ENCODE peak calls at places on chromosomes 7 and 10, in nine cellular contexts. T is transverse colon, Y is ovary, D is sigmoid colon, I is SK-N-SH, Q is stomach, E is K562, K is A549, X is suprapubic skin. P is an unnamed sample.

GRCh38 chr7:149147072-149147729 is at the start of gene ZNF398:
- DNase-seq in T (peak), Y (peak), D (peak), I (peak), Q (peak), E (peak), K (peak), X (no peak), P (peak)

GRCh38 chr7:2445898-2446555 is 30.2 kb downstream of the GRIFIN start:
- DNase-seq in T (no peak), Y (no peak), D (no peak), I (no peak), Q (no peak), E (no peak), K (no peak), X (no peak), P (no peak)

GRCh38 chr7:109984726-109985125 is 1106.2 kb upstream of the LRRN3 start:
- DNase-seq in T (no peak), Y (no peak), D (no peak), I (no peak), Q (no peak), E (no peak), K (no peak), X (no peak), P (no peak)

GRCh38 chr7:102129636-102130370 is 156.9 kb upstream of the SH2B2 start:
- DNase-seq in T (no peak), Y (no peak), D (no peak), I (no peak), Q (no peak), E (no peak), K (no peak), X (no peak), P (no peak)

GRCh38 chr7:105376901-105377533 is 11.7 kb downstream of the SRPK2 start:
- DNase-seq in T (no peak), Y (no peak), D (no peak), I (no peak), Q (no peak), E (peak), K (no peak), X (no peak), P (no peak)

GRCh38 chr10:113369185-113369785 is 183.6 kb upstream of the HABP2 start:
- DNase-seq in T (no peak), Y (no peak), D (no peak), I (peak), Q (no peak), E (no peak), K (no peak), X (no peak), P (no peak)

GRCh38 chr7:28480595-28480994 is 68.3 kb downstream of the CREB5 start:
- DNase-seq in T (no peak), Y (no peak), D (no peak), I (no peak), Q (no peak), E (no peak), K (no peak), X (no peak), P (no peak)

GRCh38 chr7:98514211-98515150 is 102.6 kb upstream of the NPTX2 start:
- DNase-seq in T (no peak), Y (no peak), D (peak), I (no peak), Q (no peak), E (peak), K (no peak), X (no peak), P (no peak)

GRCh38 chr7:104252409-104253134 is 44.8 kb upstream of the ORC5 start:
- DNase-seq in T (no peak), Y (no peak), D (no peak), I (no peak), Q (no peak), E (peak), K (peak), X (no peak), P (no peak)

GRCh38 chr7:92904292-92905131 is 68.1 kb upstream of the CDK6 start:
- DNase-seq in T (no peak), Y (no peak), D (no peak), I (peak), Q (peak), E (peak), K (peak), X (no peak), P (no peak)

GRCh38 chr10:86945361-86946214 is 11.8 kb downstream of the MMRN2 start:
- DNase-seq in T (no peak), Y (peak), D (peak), I (peak), Q (peak), E (no peak), K (peak), X (peak), P (no peak)

GRCh38 chr10:103852856-103853255 is 2.5 kb downstream of the SH3PXD2A start:
- DNase-seq in T (no peak), Y (no peak), D (peak), I (no peak), Q (no peak), E (no peak), K (no peak), X (no peak), P (no peak)

GRCh38 chr10:43254199-43254730 is 12.6 kb downstream of the RASGEF1A start:
- DNase-seq in T (no peak), Y (no peak), D (peak), I (peak), Q (peak), E (no peak), K (no peak), X (peak), P (no peak)

GRCh38 chr7:90988996-90989765 is 275.1 kb upstream of the FZD1 start:
- DNase-seq in T (no peak), Y (no peak), D (no peak), I (no peak), Q (no peak), E (no peak), K (no peak), X (no peak), P (no peak)

GRCh38 chr7:51273360-51273759 is 43.2 kb downstream of the COBL start:
- DNase-seq in T (no peak), Y (no peak), D (no peak), I (no peak), Q (no peak), E (no peak), K (no peak), X (no peak), P (no peak)

GRCh38 chr7:593324-594115 is 73.9 kb upstream of the PDGFA start:
- DNase-seq in T (no peak), Y (no peak), D (no peak), I (no peak), Q (no peak), E (no peak), K (no peak), X (no peak), P (no peak)

GRCh38 chr7:12716134-12716667 is 28.8 kb downstream of the ARL4A start:
- DNase-seq in T (no peak), Y (no peak), D (no peak), I (no peak), Q (no peak), E (no peak), K (peak), X (no peak), P (no peak)

GRCh38 chr10:92241158-92241500 is 49.7 kb downstream of the CPEB3 start:
- DNase-seq in T (peak), Y (no peak), D (no peak), I (peak), Q (no peak), E (peak), K (peak), X (no peak), P (no peak)

GRCh38 chr10:110709444-110709828 is 65.3 kb downstream of the RBM20 start:
- DNase-seq in T (no peak), Y (no peak), D (no peak), I (no peak), Q (no peak), E (no peak), K (no peak), X (no peak), P (no peak)

GRCh38 chr10:26534384-26534783 is 96.2 kb downstream of the APBB1IP start:
- DNase-seq in T (no peak), Y (no peak), D (no peak), I (no peak), Q (no peak), E (peak), K (peak), X (no peak), P (no peak)

GRCh38 chr10:69880301-69881081 is 78.8 kb downstream of the COL13A1 start:
- DNase-seq in T (no peak), Y (no peak), D (no peak), I (no peak), Q (no peak), E (no peak), K (no peak), X (no peak), P (no peak)

GRCh38 chr10:22912763-22913389 is 15.0 kb upstream of the ARMC3 start:
- DNase-seq in T (no peak), Y (no peak), D (no peak), I (peak), Q (no peak), E (no peak), K (no peak), X (no peak), P (no peak)

GRCh38 chr10:94122247-94122646 is 128.5 kb downstream of the PLCE1 start:
- DNase-seq in T (no peak), Y (no peak), D (no peak), I (no peak), Q (no peak), E (no peak), K (no peak), X (no peak), P (no peak)

GRCh38 chr10:108388716-108389115 is 1224.2 kb upstream of the SORCS1 start:
- DNase-seq in T (no peak), Y (no peak), D (no peak), I (no peak), Q (no peak), E (no peak), K (no peak), X (no peak), P (no peak)

GRCh38 chr7:10838205-10838604 is 135.5 kb upstream of the PHF14 start:
- DNase-seq in T (no peak), Y (no peak), D (no peak), I (no peak), Q (no peak), E (no peak), K (no peak), X (no peak), P (no peak)

GRCh38 chr10:83562381-83562780 is 576.9 kb upstream of the GHITM start:
- DNase-seq in T (no peak), Y (no peak), D (no peak), I (no peak), Q (no peak), E (no peak), K (no peak), X (no peak), P (no peak)

GRCh38 chr7:35491233-35491632 is 203.7 kb downstream of the HERPUD2 start:
- DNase-seq in T (no peak), Y (no peak), D (no peak), I (no peak), Q (no peak), E (no peak), K (no peak), X (no peak), P (no peak)

GRCh38 chr7:86664486-86664885 is 20.8 kb downstream of the GRM3 start:
- DNase-seq in T (no peak), Y (no peak), D (no peak), I (no peak), Q (no peak), E (no peak), K (no peak), X (no peak), P (no peak)

GRCh38 chr10:14016011-14016536 is 314.6 kb downstream of the FRMD4A start:
- DNase-seq in T (peak), Y (no peak), D (peak), I (no peak), Q (no peak), E (no peak), K (no peak), X (no peak), P (peak)

GRCh38 chr10:72255977-72256729 is 17.6 kb upstream of the DDIT4 start:
- DNase-seq in T (no peak), Y (no peak), D (no peak), I (no peak), Q (no peak), E (no peak), K (no peak), X (no peak), P (no peak)

DNA sequence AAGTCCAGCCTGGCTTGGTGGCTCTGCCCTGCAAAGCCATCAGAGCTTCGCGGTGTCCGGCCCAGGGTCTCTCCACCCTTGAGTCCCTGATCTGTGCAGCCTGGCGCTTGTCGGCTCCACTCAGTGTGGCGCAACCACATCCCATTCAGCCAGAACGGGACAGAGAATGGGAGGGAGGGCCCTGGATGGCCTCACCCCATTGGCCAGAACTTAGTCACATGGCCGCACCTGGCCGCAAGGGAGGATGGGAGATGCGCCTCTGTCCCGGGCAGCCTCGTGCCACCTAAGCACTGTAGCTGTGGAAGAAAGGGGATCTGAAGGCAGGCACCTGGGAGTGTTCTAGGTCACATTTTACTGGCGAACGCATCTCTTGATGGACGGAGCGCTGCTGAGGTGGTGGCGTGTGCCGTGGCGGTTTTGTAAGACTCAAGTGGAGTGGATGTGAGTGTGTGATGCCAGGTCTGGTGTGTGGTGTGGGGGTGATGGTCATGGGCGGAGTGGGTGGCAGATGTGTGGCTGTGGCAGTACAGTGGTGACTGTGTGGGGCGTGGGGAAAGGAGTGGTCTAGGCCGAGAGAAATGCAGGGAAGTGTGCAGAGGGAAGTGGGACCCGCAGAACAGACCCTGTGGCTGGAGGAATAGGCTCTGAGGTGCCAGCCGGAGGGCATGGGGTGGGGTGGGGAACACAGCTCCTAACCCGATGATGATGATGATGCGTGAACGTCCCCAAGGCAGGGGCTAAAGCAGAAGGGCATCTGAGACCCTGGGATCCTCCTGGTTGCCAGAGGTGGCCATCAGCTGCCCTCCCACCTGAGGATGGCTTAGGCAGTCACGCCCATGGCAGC is 19.0 kb downstream of the CLEC2L start:
- DNase-seq in T (no peak), Y (no peak), D (no peak), I (peak), Q (no peak), E (peak), K (no peak), X (no peak), P (no peak)
- TF ChIP-seq EP300 in T (no peak), Y (no peak), D (no peak), I (no peak), Q (no peak), E (no peak), K (no peak), X (no peak), P (no peak)

DNA sequence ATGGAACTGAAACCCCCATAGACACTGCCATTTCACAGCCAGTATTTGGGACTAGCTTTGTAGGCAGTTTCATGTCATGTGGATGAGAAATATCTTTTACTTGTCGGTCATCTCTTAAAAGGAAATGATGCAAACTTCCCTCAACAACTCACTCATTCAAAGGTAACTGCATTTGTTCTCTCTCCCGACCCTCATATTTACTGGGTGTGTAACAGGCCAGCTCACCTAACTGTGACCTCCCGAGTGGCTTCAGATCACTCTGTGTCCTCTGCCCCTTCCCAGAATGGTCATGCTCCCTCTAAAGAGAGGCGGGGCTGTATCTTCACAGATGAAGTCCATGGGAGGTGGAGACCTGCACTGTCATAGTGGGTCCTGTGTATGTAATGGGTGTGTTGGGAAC is 14.7 kb downstream of the LRRC18 start:
- DNase-seq in T (no peak), Y (no peak), D (no peak), I (no peak), Q (no peak), E (no peak), K (no peak), X (no peak), P (no peak)
- TF ChIP-seq EP300 in T (no peak), Y (no peak), D (no peak), I (no peak), Q (no peak), E (no peak), K (no peak), X (no peak), P (no peak)

DNA sequence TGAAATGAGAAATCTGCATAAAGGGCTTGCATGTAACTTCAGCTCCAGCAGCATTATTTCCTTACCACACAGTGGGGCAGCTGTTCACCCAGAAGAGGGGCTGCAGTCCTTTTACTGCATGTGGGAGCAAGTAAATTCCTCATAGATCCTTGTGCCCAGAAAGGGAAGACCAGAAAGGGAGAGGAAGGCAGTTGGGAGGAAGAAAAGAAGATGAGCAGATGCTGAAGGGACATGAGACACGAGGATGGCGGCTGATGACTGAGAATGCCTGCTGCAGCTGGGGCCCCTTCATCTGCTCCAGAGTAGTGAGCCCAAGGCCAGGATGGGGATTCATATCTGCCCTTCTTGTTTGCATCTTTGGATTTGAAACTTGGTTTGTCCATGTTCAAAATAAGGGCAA is 80.5 kb downstream of the WIPF3 start:
- DNase-seq in T (no peak), Y (no peak), D (no peak), I (no peak), Q (no peak), E (no peak), K (no peak), X (no peak), P (no peak)
- TF ChIP-seq EP300 in T (no peak), Y (no peak), D (no peak), I (no peak), Q (no peak), E (no peak), K (no peak), X (no peak), P (no peak)

GRCh38 chr7:85454904-85455303 is 268.0 kb upstream of the SEMA3D start:
- DNase-seq in T (no peak), Y (no peak), D (no peak), I (no peak), Q (no peak), E (no peak), K (no peak), X (no peak), P (no peak)
- TF ChIP-seq EP300 in T (no peak), Y (no peak), D (no peak), I (peak), Q (no peak), E (no peak), K (no peak), X (no peak), P (no peak)

DNA sequence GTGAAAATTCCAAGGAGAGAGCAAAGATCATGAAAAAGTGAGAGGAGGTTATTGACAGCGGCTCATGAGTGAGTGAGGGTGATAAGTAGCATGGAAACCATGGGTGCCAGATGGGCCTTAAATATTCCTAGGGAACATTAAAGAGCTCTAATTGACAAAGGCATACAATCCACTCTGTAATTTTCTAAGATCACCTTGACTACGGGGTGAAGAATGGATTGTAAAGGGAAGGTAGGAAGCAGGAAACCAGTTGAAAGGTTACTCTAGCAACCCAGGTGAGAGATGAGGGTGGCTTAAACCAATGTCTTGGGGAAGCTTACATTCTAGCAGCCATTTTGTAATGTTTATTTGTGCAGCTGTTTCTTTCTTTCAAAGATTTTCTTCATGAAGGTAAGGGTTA is 75.7 kb downstream of the RSU1 start:
- DNase-seq in T (no peak), Y (no peak), D (no peak), I (no peak), Q (no peak), E (no peak), K (no peak), X (no peak), P (no peak)
- TF ChIP-seq EP300 in T (no peak), Y (no peak), D (no peak), I (no peak), Q (no peak), E (no peak), K (no peak), X (no peak), P (no peak)

DNA sequence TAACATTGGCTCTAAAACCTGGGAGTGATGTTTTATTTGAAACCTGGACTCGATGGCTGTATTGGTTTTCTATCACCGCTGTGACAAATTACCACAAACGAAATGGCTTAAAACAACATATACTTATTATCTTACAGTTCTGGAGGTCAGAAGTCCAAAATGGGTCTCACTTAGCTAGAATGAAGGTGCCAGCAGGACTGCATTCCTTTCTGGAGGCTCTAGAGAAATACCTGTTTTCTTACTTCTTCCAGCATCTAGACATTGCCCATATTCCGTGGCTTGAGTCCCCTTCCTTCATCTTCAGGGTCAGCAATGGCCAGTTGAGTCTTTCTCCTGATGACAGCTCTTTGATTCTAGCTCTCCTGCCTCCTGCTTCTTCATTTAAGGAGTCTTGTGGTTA is 44.3 kb upstream of the STEAP1B start:
- DNase-seq in T (no peak), Y (no peak), D (no peak), I (no peak), Q (no peak), E (no peak), K (no peak), X (no peak), P (no peak)
- TF ChIP-seq EP300 in T (no peak), Y (no peak), D (no peak), I (no peak), Q (no peak), E (no peak), K (no peak), X (no peak), P (no peak)

DNA sequence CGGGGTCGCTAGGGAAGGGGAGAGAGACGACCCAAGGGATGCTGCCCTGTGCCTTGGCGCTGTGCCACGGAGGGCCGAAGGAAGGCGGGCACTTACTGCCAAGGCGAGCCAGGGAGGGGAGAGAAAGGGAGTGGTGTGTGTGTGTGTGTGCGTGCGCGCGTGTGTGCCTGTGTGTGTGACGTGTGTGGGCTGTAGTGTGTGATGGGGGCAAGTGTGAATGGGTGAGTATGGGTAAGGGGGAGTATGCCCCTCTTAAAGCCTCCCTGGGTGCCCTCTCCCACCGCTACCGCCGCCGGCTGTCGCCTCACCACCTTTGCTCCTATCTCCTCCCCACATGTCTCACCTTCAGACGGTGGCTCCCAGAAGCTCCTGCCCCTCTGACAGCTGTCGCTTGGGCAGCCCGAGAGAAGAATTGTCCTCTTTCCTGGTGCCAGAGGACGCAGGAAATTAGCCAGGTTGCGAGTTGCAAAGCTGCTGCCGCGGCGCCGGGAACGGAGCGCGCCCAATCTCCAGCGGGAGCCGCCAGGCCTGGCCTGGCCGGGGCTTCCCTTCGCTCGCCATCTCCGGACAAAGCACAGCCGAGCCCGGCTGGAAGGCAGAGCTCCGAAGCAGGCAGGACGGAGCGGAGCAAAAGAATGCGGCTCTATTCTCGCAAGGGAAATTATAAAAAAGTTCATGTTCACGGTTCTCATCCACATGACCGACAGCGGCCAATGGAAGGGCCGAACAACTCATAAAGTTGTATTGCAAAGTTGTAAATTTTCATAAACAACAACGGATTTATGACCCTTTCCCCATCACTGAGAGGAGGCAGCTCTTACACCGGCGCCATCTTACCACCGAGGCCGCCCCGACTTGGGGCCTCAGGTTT is at the start of gene HOXA3:
- DNase-seq in T (peak), Y (peak), D (peak), I (peak), Q (peak), E (no peak), K (no peak), X (peak), P (no peak)
- TF ChIP-seq EP300 in T (no peak), Y (no peak), D (no peak), I (no peak), Q (no peak), E (no peak), K (no peak), X (no peak), P (no peak)

P was measured in tibial nerve.